ENCODE peak calls at places on chromosomes 12 and 14, in six cellular contexts. Y, C, X, H, Q and D are unnamed samples.

GRCh38 chr14:31206536-31207286 is 882 bp downstream of the HECTD1 start:
- DNase-seq in Y (peak), C (peak), X (no peak), H (peak), Q (peak), D (no peak)

GRCh38 chr12:3041558-3042164 is 35.5 kb upstream of the TSPAN9 start:
- DNase-seq in Y (no peak), C (peak), X (peak), H (peak), Q (peak), D (peak)

GRCh38 chr12:22529281-22530060 is 14.9 kb downstream of the C2CD5 start:
- DNase-seq in Y (no peak), C (no peak), X (no peak), H (no peak), Q (no peak), D (no peak)

GRCh38 chr14:77502109-77502782 is 3.6 kb upstream of the ISM2 start:
- DNase-seq in Y (no peak), C (no peak), X (no peak), H (no peak), Q (no peak), D (no peak)

GRCh38 chr12:23851602-23852001 is 97.9 kb downstream of the SOX5 start:
- DNase-seq in Y (no peak), C (no peak), X (no peak), H (no peak), Q (no peak), D (no peak)

GRCh38 chr12:22670762-22671161 is 45.8 kb downstream of the ETNK1 start:
- DNase-seq in Y (no peak), C (no peak), X (no peak), H (no peak), Q (no peak), D (no peak)

GRCh38 chr12:45725631-45726593 is 3.6 kb upstream of the ARID2 start:
- DNase-seq in Y (no peak), C (peak), X (no peak), H (no peak), Q (peak), D (peak)

GRCh38 chr12:69131073-69131472 is 108.3 kb upstream of the CPSF6 start:
- DNase-seq in Y (no peak), C (no peak), X (no peak), H (no peak), Q (no peak), D (no peak)

GRCh38 chr14:54818201-54819133 is 84.2 kb downstream of the GCH1 start:
- DNase-seq in Y (no peak), C (no peak), X (no peak), H (no peak), Q (no peak), D (no peak)

GRCh38 chr12:29782285-29782820 is 1.4 kb downstream of the TMTC1 start:
- DNase-seq in Y (no peak), C (no peak), X (peak), H (no peak), Q (no peak), D (no peak)

GRCh38 chr14:51750542-51750941 is 98.8 kb downstream of the FRMD6 start:
- DNase-seq in Y (no peak), C (no peak), X (no peak), H (no peak), Q (peak), D (no peak)

GRCh38 chr14:71365305-71365865 is 458.1 kb downstream of the PCNX1 start:
- DNase-seq in Y (no peak), C (no peak), X (no peak), H (no peak), Q (no peak), D (no peak)

GRCh38 chr12:5912437-5913334 is 32.4 kb downstream of the ANO2 start:
- DNase-seq in Y (no peak), C (no peak), X (no peak), H (no peak), Q (peak), D (no peak)

GRCh38 chr12:124747426-124748161 is 116.1 kb downstream of the SCARB1 start:
- DNase-seq in Y (no peak), C (no peak), X (peak), H (no peak), Q (peak), D (no peak)

GRCh38 chr12:20189767-20190166 is 178.6 kb upstream of the PDE3A start:
- DNase-seq in Y (no peak), C (no peak), X (no peak), H (no peak), Q (peak), D (no peak)

GRCh38 chr12:52440821-52441319 is 6.7 kb upstream of the KRT75 start:
- DNase-seq in Y (no peak), C (no peak), X (no peak), H (no peak), Q (no peak), D (no peak)

GRCh38 chr12:110647669-110648068 is 33.7 kb downstream of the TCTN1 start:
- DNase-seq in Y (no peak), C (no peak), X (no peak), H (no peak), Q (no peak), D (peak)

GRCh38 chr12:120381752-120382419 is 12.9 kb upstream of the MSI1 start:
- DNase-seq in Y (no peak), C (no peak), X (no peak), H (no peak), Q (no peak), D (no peak)

GRCh38 chr14:22824711-22825359 is 4.9 kb upstream of the MRPL52 start:
- DNase-seq in Y (no peak), C (peak), X (peak), H (no peak), Q (no peak), D (peak)

GRCh38 chr14:73713206-73713803 is 879 bp downstream of the PNMA1 start:
- DNase-seq in Y (no peak), C (no peak), X (no peak), H (no peak), Q (no peak), D (no peak)

GRCh38 chr14:89365071-89365801 is 51.8 kb downstream of the FOXN3 start:
- DNase-seq in Y (no peak), C (no peak), X (peak), H (no peak), Q (no peak), D (peak)

GRCh38 chr14:94213021-94213420 is 38.9 kb downstream of the PPP4R4 start:
- DNase-seq in Y (no peak), C (no peak), X (no peak), H (no peak), Q (no peak), D (no peak)

GRCh38 chr14:35044939-35045797 is 904 bp upstream of the FAM177A1 start:
- DNase-seq in Y (no peak), C (no peak), X (no peak), H (no peak), Q (no peak), D (no peak)

GRCh38 chr14:73695997-73696396 is 18.2 kb downstream of the PNMA1 start:
- DNase-seq in Y (no peak), C (no peak), X (no peak), H (no peak), Q (no peak), D (no peak)

GRCh38 chr12:12528361-12529092 is 34.1 kb downstream of the DUSP16 start:
- DNase-seq in Y (no peak), C (no peak), X (no peak), H (no peak), Q (no peak), D (no peak)

GRCh38 chr12:124760548-124760947 is 103.1 kb downstream of the SCARB1 start:
- DNase-seq in Y (no peak), C (no peak), X (no peak), H (no peak), Q (no peak), D (no peak)

GRCh38 chr12:65603428-65604351 is 220.6 kb upstream of the HMGA2 start:
- DNase-seq in Y (peak), C (no peak), X (peak), H (no peak), Q (no peak), D (no peak)

GRCh38 chr14:34713681-34714319 is 593 bp downstream of the CFL2 start:
- DNase-seq in Y (peak), C (no peak), X (peak), H (peak), Q (no peak), D (peak)

GRCh38 chr12:107379852-107380567 is 286.7 kb upstream of the CRY1 start:
- DNase-seq in Y (no peak), C (no peak), X (no peak), H (no peak), Q (peak), D (no peak)

GRCh38 chr14:59918824-59919581 is 941 bp upstream of the LRRC9 start:
- DNase-seq in Y (peak), C (no peak), X (no peak), H (peak), Q (peak), D (no peak)

GRCh38 chr12:8045952-8046944 is 13.7 kb downstream of the FOXJ2 start:
- DNase-seq in Y (peak), C (peak), X (peak), H (peak), Q (peak), D (peak)

GRCh38 chr14:95527392-95528002 is 7.4 kb upstream of the GLRX5 start:
- DNase-seq in Y (no peak), C (no peak), X (peak), H (no peak), Q (peak), D (peak)

GRCh38 chr12:121288158-121288848 is 8.2 kb downstream of the CAMKK2 start:
- DNase-seq in Y (peak), C (no peak), X (no peak), H (no peak), Q (no peak), D (no peak)

GRCh38 chr14:67413806-67414769 is 2.1 kb upstream of the PLEK2 start:
- DNase-seq in Y (no peak), C (no peak), X (no peak), H (no peak), Q (no peak), D (peak)

GRCh38 chr14:90060312-90060964 is 1.4 kb upstream of the KCNK13 start:
- DNase-seq in Y (peak), C (no peak), X (no peak), H (peak), Q (peak), D (no peak)

DNA sequence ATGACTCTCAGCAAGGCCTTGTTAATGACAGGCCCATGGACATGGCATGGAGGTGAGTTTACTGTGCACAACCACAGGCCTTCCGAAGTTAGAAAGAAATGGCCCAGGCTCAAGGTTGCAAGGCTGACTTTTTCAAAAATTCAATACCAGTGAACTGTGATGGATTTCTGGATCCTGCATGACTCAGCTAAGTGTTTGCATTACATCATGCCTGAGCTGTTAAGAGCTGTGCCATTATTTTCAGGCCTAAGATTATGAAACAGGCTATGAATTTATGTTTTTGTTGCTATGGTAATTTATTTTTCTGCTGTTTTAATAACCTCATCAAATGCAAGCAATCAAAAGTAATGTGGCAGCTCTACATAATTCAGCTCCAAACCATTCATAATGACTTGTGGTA is 457.7 kb upstream of the TMEM132C start:
- DNase-seq in Y (no peak), C (no peak), X (no peak), H (no peak), Q (no peak), D (no peak)
- H3K27ac ChIP-seq in Y (no peak), C (no peak), X (no peak), H (peak), Q (no peak), D (no peak)

GRCh38 chr14:99206053-99206452 is 65.9 kb downstream of the BCL11B start:
- DNase-seq in Y (no peak), C (no peak), X (no peak), H (no peak), Q (no peak), D (no peak)
- H3K27ac ChIP-seq in Y (no peak), C (no peak), X (no peak), H (no peak), Q (no peak), D (no peak)

GRCh38 chr12:123057505-123058265 is 77.2 kb downstream of the ARL6IP4 start:
- DNase-seq in Y (peak), C (no peak), X (no peak), H (no peak), Q (peak), D (no peak)
- H3K27ac ChIP-seq in Y (no peak), C (no peak), X (no peak), H (no peak), Q (no peak), D (no peak)

GRCh38 chr12:56219840-56220239 is 1.9 kb downstream of the RNF41 start:
- DNase-seq in Y (no peak), C (no peak), X (no peak), H (no peak), Q (no peak), D (no peak)
- H3K27ac ChIP-seq in Y (peak), C (peak), X (peak), H (peak), Q (no peak), D (no peak)

GRCh38 chr12:96248532-96248931 is 54.4 kb downstream of the ELK3 start:
- DNase-seq in Y (no peak), C (peak), X (no peak), H (no peak), Q (no peak), D (no peak)

GRCh38 chr12:96247567-96247962 is 53.4 kb downstream of the ELK3 start:
- DNase-seq in Y (no peak), C (no peak), X (no peak), H (no peak), Q (no peak), D (no peak)

GRCh38 chr12:96246926-96247566 is 52.9 kb downstream of the ELK3 start:
- DNase-seq in Y (no peak), C (no peak), X (peak), H (no peak), Q (no peak), D (no peak)

GRCh38 chr12:96249196-96250118 is 55.3 kb downstream of the ELK3 start:
- DNase-seq in Y (no peak), C (peak), X (peak), H (peak), Q (peak), D (no peak)

GRCh38 chr12:96250119-96250685 is 56.0 kb downstream of the ELK3 start:
- DNase-seq in Y (no peak), C (peak), X (no peak), H (no peak), Q (no peak), D (no peak)
- H3K27ac ChIP-seq in Y (no peak), C (no peak), X (peak), H (no peak), Q (peak), D (no peak)

GRCh38 chr12:64080319-64081008 is 141.6 kb downstream of the KICS2 start:
- DNase-seq in Y (no peak), C (no peak), X (no peak), H (no peak), Q (no peak), D (no peak)

GRCh38 chr12:64081020-64081419 is 141.1 kb downstream of the KICS2 start:
- DNase-seq in Y (no peak), C (no peak), X (no peak), H (no peak), Q (no peak), D (no peak)

GRCh38 chr12:64085154-64085553 is 136.9 kb downstream of the KICS2 start:
- DNase-seq in Y (no peak), C (no peak), X (no peak), H (no peak), Q (no peak), D (no peak)

GRCh38 chr12:64083285-64084210 is 138.5 kb downstream of the KICS2 start:
- DNase-seq in Y (peak), C (no peak), X (peak), H (peak), Q (no peak), D (no peak)

DNA sequence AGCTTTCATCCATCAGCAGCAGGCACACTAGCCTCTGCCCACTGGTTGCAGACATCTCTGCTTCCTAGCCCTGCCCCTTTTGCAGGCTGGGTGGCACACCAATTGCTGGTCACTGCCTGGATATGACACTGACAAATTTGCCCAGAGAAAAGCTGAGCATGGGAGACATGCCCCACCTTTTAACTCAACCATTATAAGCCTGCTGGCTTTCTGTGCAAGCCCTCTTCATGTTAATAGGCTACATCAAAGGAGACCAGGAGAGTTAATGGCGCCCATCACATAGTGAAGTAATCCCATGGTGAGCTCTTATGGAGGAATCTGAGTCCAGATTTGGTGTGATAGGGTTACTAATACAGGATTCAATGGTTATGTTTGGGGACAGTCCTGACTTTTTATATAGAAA is 139.2 kb downstream of the KICS2 start:
- DNase-seq in Y (no peak), C (no peak), X (no peak), H (no peak), Q (no peak), D (no peak)
- H3K27ac ChIP-seq in Y (peak), C (no peak), X (peak), H (peak), Q (no peak), D (no peak)

GRCh38 chr14:69701269-69701668 is 65.7 kb upstream of the SRSF5 start:
- DNase-seq in Y (no peak), C (no peak), X (no peak), H (no peak), Q (no peak), D (no peak)
- H3K27ac ChIP-seq in Y (peak), C (peak), X (no peak), H (no peak), Q (no peak), D (no peak)

GRCh38 chr12:88111074-88111652 is 30.7 kb downstream of the CEP290 start:
- DNase-seq in Y (no peak), C (no peak), X (no peak), H (no peak), Q (no peak), D (no peak)
- H3K27ac ChIP-seq in Y (no peak), C (no peak), X (no peak), H (no peak), Q (no peak), D (no peak)

DNA sequence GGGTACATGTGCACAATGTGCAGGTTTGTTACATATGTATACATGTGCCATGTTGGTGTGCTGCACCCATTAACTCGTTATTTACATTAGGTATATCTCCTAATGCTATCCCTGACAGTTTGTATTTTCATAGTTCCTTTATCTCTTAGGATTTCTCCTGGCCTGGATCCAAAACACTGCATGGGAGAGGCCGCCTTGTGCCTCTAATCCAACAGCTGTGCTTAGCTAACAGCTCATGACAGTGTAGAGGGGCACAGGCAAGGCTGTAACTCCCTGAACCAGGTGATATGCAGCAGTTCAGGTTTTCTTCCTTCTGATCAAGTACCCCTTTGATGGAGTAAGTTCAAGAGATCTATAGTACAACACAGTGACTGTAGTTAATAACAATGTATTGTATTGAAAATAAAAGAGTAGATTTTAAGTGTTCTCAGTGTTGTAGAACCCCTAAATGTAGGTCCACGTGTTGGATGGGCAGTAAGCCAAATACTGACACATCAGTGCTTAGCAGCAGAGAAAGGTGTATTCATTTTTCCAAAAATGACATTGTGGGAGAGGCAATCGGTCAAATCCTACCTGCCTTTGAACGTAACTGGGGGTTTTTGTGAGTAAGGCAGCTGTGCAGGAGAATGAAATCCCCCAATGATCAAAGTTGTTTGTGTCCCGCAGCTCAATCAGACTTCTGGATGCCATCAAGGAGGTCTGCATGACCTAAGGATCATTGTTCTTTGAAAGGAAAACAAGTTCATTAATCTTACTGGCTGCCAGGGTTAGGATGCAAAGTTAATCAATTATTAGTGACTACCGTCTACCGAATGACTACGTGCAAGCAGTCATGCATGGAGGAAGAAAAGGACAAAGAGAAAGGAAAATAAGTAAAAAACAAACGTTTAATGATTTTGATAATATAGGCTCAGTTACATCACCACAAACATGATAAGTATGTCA is 89.3 kb upstream of the FGD4 start:
- DNase-seq in Y (no peak), C (no peak), X (no peak), H (no peak), Q (peak), D (no peak)
- H3K27ac ChIP-seq in Y (no peak), C (no peak), X (no peak), H (no peak), Q (no peak), D (no peak)